ENCODE peak calls at places on chromosomes 1 and 21, in nine cellular contexts. N is left colon; H is CD8-positive, alpha-beta memory T cell; C is hepatocyte; P is cortex of kidney; L is tibial artery; U is fibroblast of lung; O is NCI-H2171 treated with DMSO at 0.1 percent for 48 hours; E is activated B cell treated with CpG ODN at 0.5 μM for 24 hours. F is an unnamed sample.

GRCh38 chr1:236280438-236281285 is 1.1 kb downstream of the ERO1B start:
- DNase-seq in C (peak), N (peak), U (no peak), O (peak), H (peak), L (peak), E (no peak), P (no peak), F (no peak)

GRCh38 chr21:33412832-33413519 is 9.8 kb downstream of the IFNGR2 start:
- DNase-seq in C (peak), U (no peak), H (no peak), P (no peak), O (no peak), N (peak), E (no peak), L (no peak), F (no peak)

GRCh38 chr1:51534447-51534846 is 15.4 kb upstream of the EPS15 start:
- DNase-seq in P (no peak), U (no peak), O (no peak), E (no peak), C (no peak), L (no peak), H (no peak), N (no peak), F (no peak)

GRCh38 chr1:234919061-234919755 is 209.4 kb downstream of the TOMM20 start:
- DNase-seq in C (no peak), L (peak), H (no peak), U (no peak), O (no peak), E (no peak), P (no peak), N (no peak), F (no peak)

GRCh38 chr1:145785481-145785880 is 38.4 kb downstream of the RNF115 start:
- DNase-seq in E (no peak), L (no peak), U (peak), N (no peak), C (no peak), O (no peak), P (no peak), H (no peak), F (no peak)

GRCh38 chr1:31944205-31945089 is 6.3 kb upstream of the PTP4A2 start:
- DNase-seq in C (peak), E (peak), H (peak), N (peak), U (peak), O (no peak), P (no peak), L (peak), F (no peak)

GRCh38 chr1:42392923-42393848 is 12.6 kb downstream of the RIMKLA start:
- DNase-seq in U (no peak), E (no peak), L (no peak), P (no peak), N (peak), O (no peak), C (no peak), H (no peak), F (no peak)

GRCh38 chr1:158246650-158247049 is 7.6 kb upstream of the CD1A start:
- DNase-seq in N (no peak), L (no peak), C (no peak), H (no peak), U (no peak), P (no peak), E (no peak), O (no peak), F (no peak)

GRCh38 chr1:199758626-199759255 is 268.8 kb upstream of the NR5A2 start:
- DNase-seq in P (no peak), C (no peak), U (peak), N (no peak), L (no peak), O (no peak), H (no peak), E (no peak), F (no peak)

GRCh38 chr1:10692401-10693021 is 103.9 kb downstream of the CASZ1 start:
- DNase-seq in E (peak), P (no peak), N (peak), L (no peak), C (peak), U (no peak), O (no peak), H (peak), F (no peak)

GRCh38 chr1:228283476-228284147 is 75.8 kb downstream of the OBSCN start:
- DNase-seq in L (no peak), P (no peak), E (no peak), C (no peak), H (no peak), N (no peak), O (no peak), U (no peak), F (no peak)

GRCh38 chr1:183106746-183107145 is 79.3 kb upstream of the LAMC2 start:
- DNase-seq in U (peak), N (no peak), O (no peak), P (no peak), E (no peak), H (no peak), C (no peak), L (no peak), F (no peak)

GRCh38 chr1:110896090-110896489 is 23.1 kb downstream of the CD53 start:
- DNase-seq in L (no peak), P (no peak), O (no peak), H (peak), E (no peak), U (no peak), N (no peak), C (no peak), F (no peak)

GRCh38 chr1:181166377-181167196 is 78.1 kb downstream of the IER5 start:
- DNase-seq in N (peak), P (no peak), U (peak), E (peak), H (peak), C (peak), L (peak), O (peak), F (no peak)

GRCh38 chr1:219161371-219161975 is 12.2 kb upstream of the LYPLAL1 start:
- DNase-seq in U (peak), O (no peak), L (no peak), N (no peak), H (no peak), E (no peak), P (no peak), C (no peak), F (no peak)

GRCh38 chr1:101338714-101339430 is 102.1 kb downstream of the S1PR1 start:
- DNase-seq in O (no peak), E (no peak), L (no peak), H (peak), U (no peak), P (no peak), C (no peak), N (no peak), F (no peak)

GRCh38 chr1:226654046-226654445 is 85.0 kb downstream of the ITPKB start:
- DNase-seq in C (peak), L (no peak), H (no peak), N (no peak), E (no peak), P (no peak), O (no peak), U (peak), F (no peak)

GRCh38 chr1:100927276-100927675 is 31.4 kb downstream of the SLC30A7 start:
- DNase-seq in L (no peak), E (no peak), H (peak), O (no peak), P (no peak), C (no peak), N (no peak), U (no peak), F (no peak)

GRCh38 chr1:202656951-202657646 is 53.2 kb downstream of the SYT2 start:
- DNase-seq in E (no peak), O (no peak), U (peak), N (no peak), L (no peak), C (peak), H (no peak), P (no peak), F (no peak)

GRCh38 chr1:6958407-6958806 is 173.2 kb downstream of the CAMTA1 start:
- DNase-seq in N (no peak), H (no peak), P (no peak), O (no peak), U (peak), L (no peak), E (no peak), C (no peak), F (no peak)

GRCh38 chr1:154970631-154971340 is at the start of gene SHC1:
- DNase-seq in P (no peak), N (peak), E (no peak), U (peak), O (no peak), H (no peak), C (peak), L (peak), F (no peak)

GRCh38 chr1:156663178-156663577 is 14.0 kb downstream of the NES start:
- DNase-seq in L (peak), P (no peak), U (peak), H (no peak), C (peak), E (no peak), N (peak), O (peak), F (no peak)

GRCh38 chr1:37186246-37186756 is 152.0 kb upstream of the GRIK3 start:
- DNase-seq in E (no peak), C (no peak), N (no peak), L (no peak), U (no peak), O (peak), H (no peak), P (no peak), F (no peak)

GRCh38 chr1:151401860-151402259 is 2.5 kb downstream of the PSMB4 start:
- DNase-seq in E (no peak), N (no peak), U (no peak), L (no peak), O (no peak), H (no peak), C (no peak), P (no peak), F (no peak)

F was measured in BJ.